ENCODE peak calls at places on chromosomes 6 and 20, in five cellular contexts. Y is WTC11, N is AG04450, J is heart left ventricle, B is AG09309. G is an unnamed sample.

GRCh38 chr20:39916236-39916635 is 772.8 kb downstream of the MAFB start:
- DNase-seq in Y (no peak), N (no peak), J (no peak), B (no peak), G (no peak)

GRCh38 chr20:55437778-55438417 is 567.4 kb downstream of the CBLN4 start:
- DNase-seq in Y (no peak), N (no peak), J (no peak), B (no peak), G (no peak)

GRCh38 chr20:33127422-33128097 is 40.4 kb upstream of the BPIFA2 start:
- DNase-seq in Y (no peak), N (no peak), J (no peak), B (no peak), G (no peak)

GRCh38 chr20:1800777-1801176 is 94.4 kb upstream of the SIRPA start:
- DNase-seq in Y (no peak), N (no peak), J (no peak), B (no peak), G (no peak)

GRCh38 chr6:130560231-130560630 is 194.4 kb downstream of the TMEM200A start:
- DNase-seq in Y (no peak), N (no peak), J (no peak), B (no peak), G (no peak)

GRCh38 chr6:35640017-35640664 is 48.6 kb downstream of the FKBP5 start:
- DNase-seq in Y (no peak), N (no peak), J (no peak), B (no peak), G (no peak)

GRCh38 chr20:3935956-3936340 is 46.8 kb downstream of the PANK2 start:
- DNase-seq in Y (no peak), N (no peak), J (no peak), B (no peak), G (no peak)

GRCh38 chr6:44631968-44632367 is 244.5 kb downstream of the CDC5L start:
- DNase-seq in Y (no peak), N (no peak), J (no peak), B (no peak), G (no peak)

GRCh38 chr20:17624551-17625245 is 54.8 kb downstream of the DSTN start:
- DNase-seq in Y (peak), N (no peak), J (peak), B (no peak), G (no peak)

GRCh38 chr20:36784900-36785299 is 11.3 kb upstream of the DSN1 start:
- DNase-seq in Y (no peak), N (no peak), J (peak), B (no peak), G (no peak)

GRCh38 chr6:166605752-166606151 is 19.3 kb upstream of the RAMACL start:
- DNase-seq in Y (no peak), N (no peak), J (no peak), B (no peak), G (no peak)

GRCh38 chr20:13692802-13693736 is 54.3 kb upstream of the TASP1 start:
- DNase-seq in Y (no peak), N (no peak), J (no peak), B (no peak), G (no peak)
- TF ChIP-seq CTCF in Y (no peak), N (no peak), J (no peak), B (no peak), G (no peak)

DNA sequence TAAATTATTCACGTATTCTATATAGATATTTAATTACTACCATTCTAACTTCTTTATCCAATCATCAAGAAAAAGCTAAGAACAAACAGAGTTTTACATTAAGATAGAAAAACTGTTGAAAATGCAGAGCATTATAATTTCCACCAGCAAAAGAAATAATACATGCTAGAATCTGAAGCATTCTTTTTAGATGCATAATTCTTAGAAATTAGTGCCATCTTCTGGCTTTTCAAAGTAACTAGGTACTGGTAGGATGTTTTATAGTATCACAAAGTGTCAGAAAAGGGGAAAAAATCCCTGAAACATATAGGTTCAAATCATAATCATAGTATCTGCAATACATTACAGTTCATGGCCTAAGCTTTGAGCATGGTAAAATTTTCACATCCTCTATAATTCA is 178.9 kb downstream of the PHF3 start:
- DNase-seq in Y (no peak), N (no peak), J (no peak), B (no peak), G (no peak)
- TF ChIP-seq CTCF in Y (no peak), N (peak), J (no peak), B (no peak), G (no peak)

DNA sequence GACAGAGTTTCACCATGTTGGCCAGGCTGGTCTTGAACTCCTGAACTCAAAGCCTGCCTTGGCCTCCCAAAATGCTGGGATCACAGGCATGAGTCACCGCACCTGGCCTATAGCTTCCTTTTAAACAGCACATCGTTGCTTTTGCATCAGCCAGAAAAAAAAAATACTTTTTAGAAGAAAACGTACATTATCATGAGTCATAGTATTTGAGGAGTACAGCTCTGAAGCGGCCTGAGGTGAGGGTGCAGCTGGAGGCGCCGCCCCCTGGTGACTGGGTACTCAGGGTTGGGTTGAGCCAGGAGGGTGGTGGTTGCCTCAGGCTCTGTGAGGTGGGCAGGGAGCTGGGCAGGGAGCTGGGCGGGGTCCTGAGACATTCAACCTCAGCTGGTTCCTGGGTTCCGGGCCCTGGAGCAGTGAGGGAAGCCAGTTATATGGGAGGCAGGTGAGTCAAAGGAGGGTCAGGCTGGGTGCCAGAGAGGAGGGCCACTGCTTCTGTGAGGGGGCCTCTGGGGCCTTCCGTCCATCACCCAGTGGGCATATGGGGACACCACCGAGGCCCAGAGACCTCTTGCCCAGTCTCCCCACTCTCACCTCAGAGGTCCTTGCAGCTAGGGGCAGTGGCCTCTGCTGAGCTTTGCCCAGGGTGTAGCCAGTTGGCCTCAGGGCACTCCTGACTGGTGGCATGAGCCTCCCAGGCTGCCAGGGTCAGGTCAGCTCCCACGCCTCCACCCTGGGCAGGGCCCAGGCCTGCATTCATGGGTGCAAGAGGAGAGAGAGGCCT is 11.7 kb upstream of the ID1 start:
- DNase-seq in Y (no peak), N (no peak), J (no peak), B (no peak), G (no peak)
- TF ChIP-seq CTCF in Y (no peak), N (peak), J (no peak), B (no peak), G (no peak)

GRCh38 chr6:137625808-137626207 is 131.6 kb upstream of the OLIG3 start:
- DNase-seq in Y (no peak), N (no peak), J (no peak), B (no peak), G (no peak)
- TF ChIP-seq CTCF in Y (no peak), N (no peak), J (no peak), B (peak), G (no peak)

DNA sequence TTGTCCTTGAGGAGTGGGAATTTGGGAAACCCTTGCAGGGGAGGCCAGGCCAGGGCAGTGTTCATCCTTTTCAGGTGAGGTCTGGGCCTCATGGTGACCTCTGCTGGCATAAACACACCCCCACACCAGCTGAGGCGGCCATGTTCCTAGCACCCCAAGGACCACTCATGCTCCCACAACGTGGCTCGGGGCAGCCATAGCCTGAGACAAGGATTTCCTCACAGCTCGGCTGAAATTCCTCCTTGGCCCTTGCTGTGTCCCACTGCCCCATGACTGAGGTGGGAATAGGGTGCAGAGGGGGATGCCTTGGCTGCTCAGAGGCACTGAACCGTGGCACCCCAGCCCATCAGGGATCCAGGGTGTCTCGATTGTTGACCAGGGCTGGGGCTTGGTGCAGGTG is 27.3 kb upstream of the SPDEF start:
- DNase-seq in Y (no peak), N (no peak), J (no peak), B (no peak), G (no peak)
- TF ChIP-seq CTCF in Y (no peak), N (peak), J (no peak), B (no peak), G (peak)

DNA sequence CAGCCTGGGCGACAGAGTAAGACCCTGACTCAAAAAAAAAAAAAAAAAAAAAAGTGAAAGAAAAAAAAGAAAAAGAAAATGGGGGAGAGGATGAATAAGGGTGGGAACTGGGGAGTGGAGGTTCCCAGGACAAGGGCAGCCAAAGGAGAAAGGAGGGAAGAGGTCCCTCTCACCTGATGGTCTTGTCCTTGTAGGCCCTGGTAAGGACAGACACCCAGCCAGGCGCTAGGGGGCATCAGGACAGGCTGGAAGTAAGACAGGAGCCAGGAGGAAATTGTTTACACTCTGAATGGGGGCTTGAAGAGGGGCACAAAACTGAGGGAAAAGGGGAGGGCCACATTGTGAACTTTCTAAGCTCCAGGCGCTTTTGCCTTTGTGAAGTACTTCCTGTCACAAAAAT is 2.3 kb upstream of the ALDH5A1 start:
- DNase-seq in Y (peak), N (no peak), J (no peak), B (no peak), G (no peak)
- TF ChIP-seq CTCF in Y (no peak), N (peak), J (no peak), B (peak), G (no peak)

DNA sequence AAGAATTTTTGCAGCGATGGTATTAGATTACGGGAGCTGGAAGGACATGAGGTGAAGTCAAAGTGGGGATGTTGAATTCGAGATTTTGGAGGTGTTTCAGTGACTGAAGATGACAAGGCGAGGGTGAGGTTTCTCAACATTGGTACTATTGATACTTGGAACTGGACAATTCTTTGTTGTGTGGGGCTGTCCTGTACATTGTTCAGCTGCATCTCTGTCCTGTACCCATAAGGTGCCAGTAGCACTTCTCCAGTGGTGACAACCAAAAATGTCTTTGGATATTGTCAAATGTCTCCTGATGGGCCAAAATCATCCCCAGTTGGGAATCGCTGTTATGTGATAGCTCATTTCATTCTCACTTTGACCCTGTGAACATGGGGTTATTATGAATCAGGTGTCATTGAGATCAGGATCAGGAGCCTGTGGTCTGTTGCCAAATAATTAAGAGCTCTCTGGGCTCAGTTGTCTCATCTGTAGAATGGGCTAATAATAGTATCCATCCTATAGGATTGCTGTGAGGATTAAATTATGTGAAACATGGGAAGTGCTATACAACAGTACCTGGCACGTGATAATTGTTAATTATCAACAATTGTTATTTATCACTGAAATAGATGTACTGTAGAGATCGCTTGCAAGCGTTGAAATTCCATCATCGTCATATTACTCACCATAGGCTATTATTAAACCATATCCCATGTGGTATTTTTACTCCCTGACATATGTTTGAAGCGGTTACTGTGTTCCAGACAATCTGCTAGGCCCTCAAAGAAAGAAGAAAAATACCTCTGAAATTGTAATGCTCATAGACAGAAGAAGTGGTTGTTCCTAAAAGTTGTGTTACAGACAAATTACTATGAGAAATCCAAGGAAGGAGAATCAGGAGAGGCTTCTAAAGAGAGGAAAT is 48.5 kb upstream of the TTPAL start:
- DNase-seq in Y (no peak), N (no peak), J (no peak), B (no peak), G (no peak)
- TF ChIP-seq CTCF in Y (no peak), N (no peak), J (no peak), B (no peak), G (no peak)

G was measured in natural killer cell.